ENCODE peak calls at places on chromosome 15, in seven cellular contexts. C, O, H, E, S, A and V are unnamed samples.

GRCh38 chr15:68644996-68645395 is 66.2 kb downstream of the CORO2B start:
- DNase-seq in C (no peak), O (peak; percentile 37), H (no peak), E (no peak), S (no peak), A (no peak), V (no peak)

GRCh38 chr15:74754593-74755215 is 6.1 kb downstream of the CYP1A2 start:
- DNase-seq in C (no peak), O (peak; percentile 37), H (no peak), E (no peak), S (no peak), A (no peak), V (no peak)

GRCh38 chr15:35557544-35557943 is 11.6 kb upstream of the DPH6 start:
- DNase-seq in C (no peak), O (no peak), H (peak; percentile 80), E (peak; percentile 90), S (no peak), A (no peak), V (no peak)

GRCh38 chr15:38084289-38084688 is 149.8 kb downstream of the TMCO5A start:
- DNase-seq in C (peak; percentile 77), O (no peak), H (no peak), E (peak; percentile 48), S (no peak), A (no peak), V (no peak)

GRCh38 chr15:78739996-78740903 is 71.0 kb downstream of the ADAMTS7 start:
- DNase-seq in C (peak; percentile 62), O (peak; percentile 95), H (no peak), E (peak; percentile 23), S (peak; percentile 79), A (peak; percentile 58), V (peak; percentile 75)

GRCh38 chr15:48250640-48251076 is 44.6 kb downstream of the SLC12A1 start:
- DNase-seq in C (peak; percentile 65), O (peak; percentile 65), H (no peak), E (peak; percentile 79), S (peak; percentile 20), A (peak; percentile 38), V (no peak)

GRCh38 chr15:52466134-52466701 is 62.5 kb downstream of the MYO5A start:
- DNase-seq in C (peak; percentile 97), O (peak; percentile 72), H (no peak), E (no peak), S (peak; percentile 38), A (no peak), V (peak; percentile 71)

GRCh38 chr15:91311986-91312385 is 211.9 kb downstream of the SV2B start:
- DNase-seq in C (no peak), O (no peak), H (no peak), E (no peak), S (no peak), A (no peak), V (no peak)

GRCh38 chr15:56732881-56733130 is 503 bp downstream of the ZNF280D start:
- DNase-seq in C (no peak), O (no peak), H (no peak), E (no peak), S (peak; percentile 45), A (no peak), V (no peak)

GRCh38 chr15:31871159-31871886 is 159.0 kb upstream of the CHRNA7 start:
- DNase-seq in C (peak; percentile 7), O (no peak), H (no peak), E (no peak), S (peak; percentile 37), A (no peak), V (no peak)

GRCh38 chr15:37134699-37135131 is 34.4 kb upstream of the MEIS2 start:
- DNase-seq in C (peak; percentile 16), O (no peak), H (no peak), E (peak; percentile 58), S (no peak), A (no peak), V (no peak)

GRCh38 chr15:43206054-43206453 is 14.8 kb downstream of the EPB42 start:
- DNase-seq in C (no peak), O (no peak), H (no peak), E (no peak), S (no peak), A (no peak), V (no peak)

GRCh38 chr15:28131946-28132345 is 32.8 kb upstream of the OCA2 start:
- DNase-seq in C (no peak), O (no peak), H (no peak), E (no peak), S (no peak), A (no peak), V (no peak)

GRCh38 chr15:28131400-28131799 is 32.3 kb upstream of the OCA2 start:
- DNase-seq in C (no peak), O (no peak), H (no peak), E (no peak), S (no peak), A (no peak), V (no peak)

GRCh38 chr15:28132524-28133275 is 33.6 kb upstream of the OCA2 start:
- DNase-seq in C (no peak), O (no peak), H (no peak), E (peak; percentile 68), S (no peak), A (no peak), V (no peak)

GRCh38 chr15:28130651-28131050 is 31.5 kb upstream of the OCA2 start:
- DNase-seq in C (no peak), O (no peak), H (no peak), E (no peak), S (no peak), A (no peak), V (no peak)

DNA sequence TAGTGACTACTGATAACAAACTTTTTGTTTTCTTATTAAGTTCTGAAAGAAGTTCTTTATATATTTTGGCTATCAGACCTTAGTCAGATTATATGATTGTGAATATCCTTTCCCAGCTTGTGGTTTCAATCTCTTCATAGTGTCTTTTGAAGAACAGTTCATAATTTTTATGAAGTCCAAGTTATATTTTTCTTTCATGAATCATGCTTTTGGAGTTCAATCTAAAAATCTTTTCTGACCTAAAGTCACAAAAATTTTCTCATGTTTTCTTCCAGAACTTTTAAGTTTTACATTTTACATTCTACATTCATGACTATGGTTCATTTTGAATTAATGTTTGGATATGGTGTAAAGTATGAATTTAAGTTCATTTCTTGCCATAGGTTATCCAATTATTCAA is 34.2 kb upstream of the OCA2 start:
- DNase-seq in C (no peak), O (no peak), H (no peak), E (peak; percentile 36), S (no peak), A (no peak), V (no peak)
- H3K9ac ChIP-seq in C (no peak overlapping the region), O (no peak overlapping the region), H (no peak overlapping the region), E (no peak overlapping the region), S (no peak overlapping the region), A (no peak overlapping the region), V (no peak overlapping the region)

GRCh38 chr15:81301385-81301784 is 22.6 kb downstream of the STARD5 start:
- DNase-seq in C (no peak), O (no peak), H (no peak), E (no peak), S (no peak), A (no peak), V (no peak)

GRCh38 chr15:81304226-81304625 is 19.7 kb downstream of the STARD5 start:
- DNase-seq in C (no peak), O (no peak), H (no peak), E (peak; percentile 80), S (no peak), A (no peak), V (no peak)

GRCh38 chr15:81301815-81302399 is 22.0 kb downstream of the STARD5 start:
- DNase-seq in C (peak; percentile 60), O (no peak), H (no peak), E (no peak), S (no peak), A (no peak), V (no peak)

GRCh38 chr15:81303241-81304225 is 20.4 kb downstream of the STARD5 start:
- DNase-seq in C (no peak), O (no peak), H (no peak), E (peak; percentile 18), S (no peak), A (peak; percentile 58), V (no peak)

GRCh38 chr15:81302605-81303204 is 21.2 kb downstream of the STARD5 start:
- DNase-seq in C (peak; percentile 5), O (no peak), H (no peak), E (no peak), S (no peak), A (no peak), V (no peak)
- H3K36me3 ChIP-seq in C (peaks cover 2% of the 10 kb centered on the region), O (no peaks in the 10 kb centered on the region), H (peaks cover 4% of the 10 kb centered on the region), E (peaks cover 30% of the 10 kb centered on the region), S (no peaks in the 10 kb centered on the region), A (no peaks in the 10 kb centered on the region), V (no peaks in the 10 kb centered on the region)

GRCh38 chr15:40096094-40096876 is 12.4 kb downstream of the BMF start:
- DNase-seq in C (peak; percentile 44), O (no peak), H (no peak), E (no peak), S (no peak), A (no peak), V (peak; percentile 3)
- H3K9ac ChIP-seq in C (peak overlapping the region; percentile 35), O (no peak overlapping the region), H (no peak overlapping the region), E (no peak overlapping the region), S (no peak overlapping the region), A (no peak overlapping the region), V (no peak overlapping the region)

DNA sequence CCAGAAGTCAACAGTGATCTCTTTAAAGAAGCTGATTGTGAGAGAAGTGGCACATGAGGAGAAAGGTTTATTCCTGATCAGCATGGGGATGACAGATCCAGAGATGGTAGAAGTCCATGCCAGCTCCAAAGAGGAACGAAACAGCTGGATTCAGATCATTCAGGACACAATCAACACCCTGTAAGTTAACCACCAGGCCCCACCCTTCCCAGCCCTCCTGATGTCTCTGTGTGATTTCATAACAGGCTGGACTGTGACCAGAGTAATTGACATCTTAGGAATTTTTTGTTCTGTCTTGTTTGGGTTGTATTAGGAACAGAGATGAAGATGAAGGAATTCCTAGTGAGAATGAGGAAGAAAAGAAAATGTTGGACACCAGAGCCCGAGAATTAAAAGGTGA is 67.7 kb downstream of the KLHL25 start:
- DNase-seq in C (no peak), O (no peak), H (no peak), E (no peak), S (peak; percentile 49), A (no peak), V (no peak)
- H3K36me3 ChIP-seq in C (peaks cover 12% of the 10 kb centered on the region), O (peaks cover 92% of the 10 kb centered on the region), H (peaks cover 21% of the 10 kb centered on the region), E (peaks cover 28% of the 10 kb centered on the region), S (peaks cover 13% of the 10 kb centered on the region), A (peaks cover 78% of the 10 kb centered on the region), V (peaks cover 57% of the 10 kb centered on the region)

GRCh38 chr15:65067334-65067644 is 502 bp downstream of the RASL12 start:
- DNase-seq in C (no peak), O (no peak), H (no peak), E (no peak), S (no peak), A (no peak), V (no peak)
- H3K9ac ChIP-seq in C (no peak overlapping the region), O (peak overlapping the region; percentile 88), H (no peak overlapping the region), E (no peak overlapping the region), S (peak overlapping the region; percentile 64), A (peak overlapping the region; percentile 84), V (no peak overlapping the region)